ENCODE peak calls at places on chromosomes 1 and 21, in seven cellular contexts. U, O, Z, Y, B, R and I are unnamed samples.

GRCh38 chr1:197924516-197925123 is 7.4 kb downstream of the LHX9 start:
- DNase-seq in Z (peak), O (no peak), R (peak), U (no peak), B (peak), Y (no peak), I (peak)

GRCh38 chr1:45014403-45015028 is 2.5 kb downstream of the UROD start:
- DNase-seq in U (peak), O (peak), B (peak), Z (peak), Y (peak), R (peak), I (peak)

GRCh38 chr1:219990782-219991510 is 55.4 kb downstream of the EPRS1 start:
- DNase-seq in R (peak), Z (peak), O (no peak), U (no peak), B (peak), Y (no peak), I (peak)

GRCh38 chr1:109739738-109740614 is 862 bp downstream of the GSTM3 start:
- DNase-seq in Y (peak), O (peak), U (peak), R (peak), B (peak), Z (no peak), I (peak)

GRCh38 chr21:42466700-42467612 is 29.1 kb downstream of the RSPH1 start:
- DNase-seq in R (peak), Y (peak), B (peak), Z (peak), U (peak), O (no peak), I (peak)

GRCh38 chr1:30929135-30929889 is 20.8 kb upstream of the SDC3 start:
- DNase-seq in R (peak), U (peak), Y (no peak), O (peak), Z (no peak), B (peak), I (peak)

GRCh38 chr1:6321205-6321604 is 60.3 kb upstream of the GPR153 start:
- DNase-seq in O (no peak), B (no peak), Y (no peak), R (no peak), Z (no peak), U (no peak), I (no peak)

GRCh38 chr1:96478228-96478627 is 243.4 kb upstream of the PTBP2 start:
- DNase-seq in Y (no peak), R (no peak), Z (no peak), O (no peak), B (no peak), U (no peak), I (no peak)

GRCh38 chr1:21955474-21956281 is 18.6 kb upstream of the HSPG2 start:
- DNase-seq in U (no peak), B (no peak), Z (no peak), Y (no peak), O (no peak), R (no peak), I (no peak)

GRCh38 chr1:109240158-109241152 is 8.9 kb upstream of the CELSR2 start:
- DNase-seq in Y (no peak), B (peak), Z (no peak), O (no peak), U (peak), R (peak), I (no peak)

GRCh38 chr1:156282143-156282478 is 514 bp downstream of the SMG5 start:
- DNase-seq in Z (peak), R (peak), U (no peak), O (no peak), B (no peak), Y (no peak), I (no peak)

GRCh38 chr1:79441243-79441642 is 434.7 kb upstream of the ADGRL4 start:
- DNase-seq in O (no peak), Y (no peak), U (no peak), R (no peak), B (no peak), Z (no peak), I (no peak)

GRCh38 chr1:99465176-99465900 is 180.6 kb upstream of the PALMD start:
- DNase-seq in Y (no peak), O (no peak), B (peak), R (no peak), U (no peak), Z (no peak), I (peak)

GRCh38 chr1:119008483-119009299 is 20.5 kb upstream of the TBX15 start:
- DNase-seq in O (no peak), U (no peak), Z (peak), R (peak), B (peak), Y (peak), I (peak)

GRCh38 chr1:45979074-45979777 is 153.2 kb downstream of the PIK3R3 start:
- DNase-seq in O (no peak), R (peak), Y (no peak), Z (peak), U (no peak), B (peak), I (no peak)

GRCh38 chr1:207823880-207824566 is 72.2 kb downstream of the CD46 start:
- DNase-seq in Y (peak), R (peak), O (peak), B (peak), U (peak), Z (peak), I (no peak)

GRCh38 chr1:243230914-243231313 is 24.2 kb downstream of the CEP170 start:
- DNase-seq in Z (no peak), R (no peak), Y (no peak), U (no peak), O (no peak), B (peak), I (no peak)

GRCh38 chr1:43302721-43303476 is 2.1 kb downstream of the TIE1 start:
- DNase-seq in B (peak), R (peak), Z (no peak), Y (no peak), O (no peak), U (peak), I (no peak)

GRCh38 chr1:9376886-9377333 is 84.2 kb downstream of the SPSB1 start:
- DNase-seq in Z (no peak), B (peak), O (no peak), U (peak), Y (peak), R (no peak), I (no peak)

GRCh38 chr1:36476945-36477344 is 5.8 kb downstream of the CSF3R start:
- DNase-seq in O (no peak), R (peak), Y (no peak), Z (no peak), U (no peak), B (no peak), I (no peak)

GRCh38 chr1:228233136-228233535 is 25.3 kb downstream of the OBSCN start:
- DNase-seq in B (no peak), R (no peak), O (no peak), Y (no peak), U (no peak), Z (no peak), I (no peak)

GRCh38 chr1:110540891-110541685 is 22.1 kb upstream of the KCNA10 start:
- DNase-seq in Y (no peak), R (no peak), B (no peak), U (no peak), Z (no peak), O (no peak), I (no peak)

GRCh38 chr1:177236967-177237366 is 66.2 kb downstream of the BRINP2 start:
- DNase-seq in Z (no peak), O (no peak), U (no peak), Y (no peak), R (no peak), B (no peak), I (no peak)

GRCh38 chr1:174135200-174135599 is 24.1 kb upstream of the RABGAP1L start:
- DNase-seq in B (peak), Z (no peak), U (no peak), Y (no peak), O (no peak), R (no peak), I (no peak)

GRCh38 chr1:228921473-228921872 is 186.2 kb downstream of the RHOU start:
- DNase-seq in O (no peak), U (no peak), Z (no peak), Y (no peak), B (no peak), R (no peak), I (no peak)

GRCh38 chr1:220751130-220751529 is 3.0 kb downstream of the MTARC2 start:
- DNase-seq in U (peak), O (no peak), Z (no peak), R (peak), Y (no peak), B (no peak), I (no peak)

GRCh38 chr21:29074783-29075182 is 1.3 kb upstream of the CCT8 start:
- DNase-seq in B (no peak), Y (no peak), O (no peak), R (no peak), U (no peak), Z (no peak), I (no peak)
- H3K27ac ChIP-seq in B (no peak), Y (no peak), O (no peak), R (no peak), U (no peak), Z (no peak), I (no peak)

GRCh38 chr1:114079596-114080190 is 74.0 kb downstream of the SYT6 start:
- DNase-seq in R (no peak), U (no peak), O (no peak), B (no peak), Y (no peak), Z (no peak), I (no peak)

GRCh38 chr1:114082047-114082630 is 71.5 kb downstream of the SYT6 start:
- DNase-seq in O (no peak), B (no peak), U (no peak), Z (no peak), Y (no peak), R (no peak), I (peak)

GRCh38 chr1:114083186-114083585 is 70.5 kb downstream of the SYT6 start:
- DNase-seq in U (no peak), B (no peak), Z (no peak), O (no peak), Y (no peak), R (no peak), I (no peak)

GRCh38 chr1:114080511-114081144 is 73.0 kb downstream of the SYT6 start:
- DNase-seq in R (no peak), O (no peak), Z (no peak), U (no peak), Y (no peak), B (no peak), I (no peak)

GRCh38 chr1:114081145-114082046 is 72.3 kb downstream of the SYT6 start:
- DNase-seq in R (no peak), Y (peak), B (no peak), O (no peak), U (peak), Z (no peak), I (no peak)
- H3K27ac ChIP-seq in R (no peak), Y (no peak), B (no peak), O (no peak), U (no peak), Z (no peak), I (no peak)

DNA sequence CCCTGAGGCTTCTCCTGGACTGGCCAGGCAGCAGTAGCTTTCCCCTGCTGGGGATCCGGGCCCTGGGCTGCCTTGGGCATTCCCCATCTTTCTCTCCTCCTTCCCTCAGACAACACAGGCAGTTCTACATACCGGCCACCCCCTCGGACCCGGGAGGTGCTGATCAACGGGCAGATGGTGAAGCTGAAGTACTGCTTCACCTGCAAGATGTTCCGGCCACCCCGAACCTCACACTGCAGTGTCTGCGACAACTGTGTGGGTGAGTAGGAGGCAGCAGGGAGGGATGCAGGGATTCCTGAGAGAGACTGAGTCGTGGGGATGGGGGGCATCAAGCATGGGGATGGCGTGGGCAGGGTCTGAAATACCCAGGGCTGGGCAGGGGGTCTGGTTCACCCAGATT is 14.4 kb upstream of the SFN start:
- DNase-seq in Z (no peak), B (no peak), Y (no peak), O (no peak), R (no peak), U (no peak), I (no peak)
- H3K27ac ChIP-seq in Z (peak), B (peak), Y (no peak), O (no peak), R (peak), U (peak), I (no peak)

GRCh38 chr1:24127801-24128363 is 15.1 kb downstream of the IL22RA1 start:
- DNase-seq in Y (no peak), B (no peak), U (no peak), Z (no peak), O (no peak), R (no peak), I (no peak)
- H3K27ac ChIP-seq in Y (no peak), B (no peak), U (no peak), Z (no peak), O (no peak), R (no peak), I (no peak)

GRCh38 chr1:81209471-81209870 is 591.3 kb upstream of the ADGRL2 start:
- DNase-seq in B (no peak), R (no peak), Y (no peak), O (no peak), U (no peak), Z (no peak), I (no peak)
- H3K27ac ChIP-seq in B (no peak), R (no peak), Y (no peak), O (no peak), U (no peak), Z (no peak), I (no peak)

GRCh38 chr1:203985044-203985443 is 87.9 kb upstream of the SOX13 start:
- DNase-seq in B (peak), Y (no peak), R (no peak), O (no peak), U (no peak), Z (no peak), I (peak)
- H3K27ac ChIP-seq in B (no peak), Y (no peak), R (no peak), O (no peak), U (no peak), Z (no peak), I (no peak)

GRCh38 chr1:183228650-183229220 is 42.7 kb downstream of the LAMC2 start:
- DNase-seq in Y (no peak), B (no peak), O (no peak), Z (no peak), R (no peak), U (no peak), I (no peak)
- H3K27ac ChIP-seq in Y (no peak), B (no peak), O (no peak), Z (no peak), R (no peak), U (no peak), I (no peak)

DNA sequence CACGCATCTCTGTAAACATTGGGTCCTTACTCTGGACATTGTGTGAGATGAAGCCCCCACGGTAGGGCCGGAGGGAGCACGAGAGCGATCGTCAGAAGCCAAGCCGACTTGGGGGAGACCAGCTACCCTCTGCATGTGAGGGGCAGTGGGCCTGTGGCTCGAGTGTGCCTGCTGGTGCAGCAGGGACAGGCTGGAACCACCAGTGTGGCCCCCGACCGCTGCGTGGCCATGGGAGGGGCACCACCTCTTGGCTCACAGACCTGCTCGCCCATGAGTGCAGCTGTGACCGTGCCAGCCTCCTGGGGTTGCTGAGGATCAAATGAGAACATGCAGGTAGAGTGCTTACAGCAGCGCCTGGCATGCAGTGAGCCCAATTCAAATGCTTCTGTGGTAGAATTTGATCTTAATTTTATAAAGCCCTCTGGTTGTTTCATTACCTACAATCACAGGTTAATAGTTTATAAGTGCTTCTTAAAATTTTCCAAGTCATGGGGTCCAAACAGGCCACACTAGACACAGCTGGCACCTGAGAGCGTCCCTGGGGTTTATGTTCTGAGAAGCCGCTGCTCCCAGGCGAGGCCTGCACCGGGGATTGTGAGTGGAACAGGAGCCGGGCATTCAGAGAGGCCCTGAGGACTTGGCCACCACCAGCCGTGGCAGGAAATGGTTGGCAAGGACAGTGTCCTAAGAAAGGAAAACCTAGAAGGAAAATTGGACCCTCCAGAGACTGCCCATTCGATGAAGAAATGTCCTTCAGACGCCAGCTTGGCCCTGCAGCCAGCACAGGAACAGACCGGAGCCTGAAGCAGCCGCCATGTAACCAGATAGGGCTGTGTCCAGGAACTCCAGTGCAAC is 22.6 kb upstream of the ADARB1 start:
- DNase-seq in Z (no peak), U (no peak), Y (peak), O (no peak), R (no peak), B (no peak), I (no peak)
- H3K27ac ChIP-seq in Z (no peak), U (no peak), Y (peak), O (no peak), R (no peak), B (peak), I (no peak)